ENCODE peak calls at places on chromosome 10, in five cellular contexts. S is H9, H is mesenchymal stem cell, B is neuronal stem cell, T is H1. O is an unnamed sample. For H3K9me3, the result is how much of the 10 kb centered on the place peaks cover.

GRCh38 chr10:22505923-22506685 is 160.8 kb downstream of the SPAG6 start:
- DNase-seq in S (no peak), H (no peak), B (no peak), T (no peak), O (no peak)

GRCh38 chr10:93481931-93482834 is at the start of gene MYOF:
- DNase-seq in S (peak), H (peak), B (peak), T (no peak), O (peak)

GRCh38 chr10:1715821-1716220 is 21.5 kb downstream of the ADARB2 start:
- DNase-seq in S (peak), H (peak), B (no peak), T (peak), O (no peak)

GRCh38 chr10:97000487-97001182 is 168.5 kb downstream of the LCOR start:
- DNase-seq in S (peak), H (no peak), B (no peak), T (no peak), O (no peak)

GRCh38 chr10:11986593-11987216 is 55.9 kb downstream of the UPF2 start:
- DNase-seq in S (peak), H (peak), B (peak), T (peak), O (peak)

GRCh38 chr10:22634093-22634492 is 80.3 kb downstream of the PIP4K2A start:
- DNase-seq in S (no peak), H (no peak), B (no peak), T (no peak), O (no peak)

GRCh38 chr10:99681553-99681952 is 22.2 kb downstream of the ENTPD7 start:
- DNase-seq in S (no peak), H (no peak), B (no peak), T (no peak), O (peak)

GRCh38 chr10:130333185-130333584 is 197.0 kb downstream of the GLRX3 start:
- DNase-seq in S (no peak), H (no peak), B (no peak), T (no peak), O (no peak)

GRCh38 chr10:46545861-46546590 is 10.4 kb downstream of the GPRIN2 start:
- DNase-seq in S (peak), H (no peak), B (no peak), T (no peak), O (no peak)

GRCh38 chr10:70523549-70523948 is 45.0 kb downstream of the PALD1 start:
- DNase-seq in S (no peak), H (no peak), B (no peak), T (no peak), O (no peak)

GRCh38 chr10:60312818-60313588 is 76.7 kb downstream of the ANK3 start:
- DNase-seq in S (no peak), H (peak), B (no peak), T (no peak), O (peak)

GRCh38 chr10:133565441-133566294 is at the start of gene SYCE1:
- DNase-seq in S (no peak), H (no peak), B (no peak), T (no peak), O (no peak)

GRCh38 chr10:93288679-93289634 is 193.2 kb downstream of the MYOF start:
- DNase-seq in S (peak), H (peak), B (peak), T (peak), O (peak)

GRCh38 chr10:102644646-102645387 is 538 bp downstream of the TRIM8 start:
- DNase-seq in S (peak), H (peak), B (peak), T (peak), O (peak)

GRCh38 chr10:44008270-44008916 is 359.7 kb upstream of the ZNF32 start:
- DNase-seq in S (no peak), H (no peak), B (no peak), T (no peak), O (peak)

GRCh38 chr10:102555781-102556328 is 52.1 kb downstream of the SUFU start:
- DNase-seq in S (no peak), H (peak), B (no peak), T (no peak), O (peak)

GRCh38 chr10:69807122-69807521 is 5.4 kb downstream of the COL13A1 start:
- DNase-seq in S (no peak), H (peak), B (no peak), T (no peak), O (peak)

GRCh38 chr10:94193466-94193924 is 169.2 kb downstream of the NOC3L start:
- DNase-seq in S (no peak), H (peak), B (no peak), T (no peak), O (peak)

GRCh38 chr10:95508730-95509129 is 52.4 kb downstream of the SORBS1 start:
- DNase-seq in S (no peak), H (peak), B (peak), T (no peak), O (peak)

GRCh38 chr10:17062009-17062408 is 67.6 kb downstream of the CUBN start:
- DNase-seq in S (no peak), H (peak), B (no peak), T (no peak), O (peak)

GRCh38 chr10:14510346-14510745 is 179.6 kb upstream of the FRMD4A start:
- DNase-seq in S (no peak), H (no peak), B (no peak), T (no peak), O (no peak)

GRCh38 chr10:92822964-92823363 is 25.4 kb upstream of the EXOC6 start:
- DNase-seq in S (no peak), H (peak), B (no peak), T (no peak), O (peak)

GRCh38 chr10:6146921-6147320 is 55.8 kb upstream of the PFKFB3 start:
- DNase-seq in S (no peak), H (no peak), B (no peak), T (no peak), O (no peak)

GRCh38 chr10:79381804-79382221 is 34.5 kb downstream of the PPIF start:
- DNase-seq in S (peak), H (peak), B (no peak), T (no peak), O (peak)

GRCh38 chr10:34966440-34966839 is 123.7 kb downstream of the CUL2 start:
- DNase-seq in S (no peak), H (peak), B (no peak), T (no peak), O (peak)

GRCh38 chr10:100978896-100979185 is 8.5 kb downstream of the MRPL43 start:
- DNase-seq in S (no peak), H (no peak), B (no peak), T (no peak), O (no peak)

GRCh38 chr10:93030409-93030808 is 30.2 kb upstream of the CYP26C1 start:
- DNase-seq in S (no peak), H (peak), B (no peak), T (no peak), O (peak)

GRCh38 chr10:15440204-15440711 is 69.2 kb upstream of the FAM171A1 start:
- DNase-seq in S (no peak), H (no peak), B (no peak), T (no peak), O (no peak)

GRCh38 chr10:132705173-132705572 is 80.8 kb downstream of the NKX6-2 start:
- DNase-seq in S (peak), H (no peak), B (no peak), T (no peak), O (no peak)

GRCh38 chr10:7962592-7962991 is 91.9 kb upstream of the GATA3 start:
- DNase-seq in S (no peak), H (no peak), B (no peak), T (no peak), O (no peak)

GRCh38 chr10:132110091-132110490 is 44.3 kb downstream of the JAKMIP3 start:
- DNase-seq in S (peak), H (no peak), B (no peak), T (no peak), O (no peak)

GRCh38 chr10:104254493-104255243 is at the start of gene GSTO1:
- DNase-seq in S (peak), H (peak), B (peak), T (no peak), O (peak)

GRCh38 chr10:104253576-104254410 is 899 bp upstream of the GSTO1 start:
- DNase-seq in S (peak), H (peak), B (no peak), T (no peak), O (peak)

GRCh38 chr10:104251443-104251842 is 3.2 kb upstream of the GSTO1 start:
- DNase-seq in S (no peak), H (no peak), B (no peak), T (no peak), O (no peak)

GRCh38 chr10:104253106-104253505 is 1.6 kb upstream of the GSTO1 start:
- DNase-seq in S (peak), H (no peak), B (no peak), T (no peak), O (no peak)

DNA sequence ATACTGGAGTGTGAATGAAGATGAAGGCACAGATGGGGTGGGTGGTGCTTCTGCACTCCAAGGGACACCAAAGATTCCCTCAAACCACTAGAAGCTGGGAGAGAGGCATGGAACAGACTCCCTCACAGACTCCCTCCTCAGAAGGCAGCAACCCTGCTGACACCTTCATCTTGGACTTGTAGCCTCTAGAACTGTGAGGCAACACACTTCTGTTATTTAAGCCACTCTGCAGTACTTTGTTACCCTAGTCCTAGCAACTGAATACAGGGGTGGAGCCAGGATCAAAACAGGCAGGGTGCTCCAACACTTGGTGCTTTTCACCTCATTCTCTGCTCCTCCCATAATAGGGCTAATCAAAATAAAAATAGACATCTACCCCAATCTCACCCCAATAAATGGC is 2.3 kb upstream of the GSTO1 start:
- DNase-seq in S (no peak), H (no peak), B (no peak), T (no peak), O (no peak)
- H2BK15ac ChIP-seq in S (no peak), H (no peak), B (no peak), T (no peak), O (no peak)

GRCh38 chr10:29107866-29108498 is 180.9 kb upstream of the LYZL1 start:
- DNase-seq in S (no peak), H (no peak), B (no peak), T (no peak), O (no peak)

GRCh38 chr10:29109700-29110099 is 179.2 kb upstream of the LYZL1 start:
- DNase-seq in S (no peak), H (no peak), B (no peak), T (no peak), O (no peak)

GRCh38 chr10:29106287-29106686 is 182.6 kb upstream of the LYZL1 start:
- DNase-seq in S (no peak), H (peak), B (no peak), T (no peak), O (no peak)

GRCh38 chr10:29113251-29113945 is 175.5 kb upstream of the LYZL1 start:
- DNase-seq in S (no peak), H (peak), B (no peak), T (no peak), O (no peak)

DNA sequence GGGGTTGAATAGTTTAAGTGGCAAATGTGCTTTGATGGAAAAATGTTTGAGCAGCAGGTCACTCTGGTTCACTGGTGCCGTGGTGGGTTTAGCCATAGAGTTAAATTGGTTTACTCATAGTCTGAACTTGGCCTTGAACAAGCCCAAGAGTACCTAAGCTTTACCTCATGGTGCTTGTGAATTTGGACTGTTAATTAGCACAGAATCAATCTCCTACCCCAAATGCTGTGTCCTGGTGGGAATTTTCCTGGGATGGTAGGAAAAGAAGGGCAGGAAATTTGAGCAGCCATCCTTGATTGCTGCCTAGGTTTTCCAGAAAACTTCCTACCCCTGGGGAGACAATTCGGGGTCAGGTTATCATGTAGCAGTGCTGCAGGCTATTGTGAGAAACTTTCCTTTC is 178.7 kb upstream of the LYZL1 start:
- DNase-seq in S (no peak), H (no peak), B (no peak), T (no peak), O (no peak)
- H3K4ac ChIP-seq in S (no peak), H (no peak), B (no peak), T (no peak), O (no peak)

GRCh38 chr10:61933857-61934559 is 32.5 kb downstream of the ARID5B start:
- DNase-seq in S (no peak), H (peak), B (no peak), T (no peak), O (no peak)

GRCh38 chr10:61931620-61932332 is 30.3 kb downstream of the ARID5B start:
- DNase-seq in S (no peak), H (no peak), B (no peak), T (no peak), O (no peak)

GRCh38 chr10:61935085-61935484 is 33.6 kb downstream of the ARID5B start:
- DNase-seq in S (no peak), H (peak), B (no peak), T (no peak), O (no peak)

DNA sequence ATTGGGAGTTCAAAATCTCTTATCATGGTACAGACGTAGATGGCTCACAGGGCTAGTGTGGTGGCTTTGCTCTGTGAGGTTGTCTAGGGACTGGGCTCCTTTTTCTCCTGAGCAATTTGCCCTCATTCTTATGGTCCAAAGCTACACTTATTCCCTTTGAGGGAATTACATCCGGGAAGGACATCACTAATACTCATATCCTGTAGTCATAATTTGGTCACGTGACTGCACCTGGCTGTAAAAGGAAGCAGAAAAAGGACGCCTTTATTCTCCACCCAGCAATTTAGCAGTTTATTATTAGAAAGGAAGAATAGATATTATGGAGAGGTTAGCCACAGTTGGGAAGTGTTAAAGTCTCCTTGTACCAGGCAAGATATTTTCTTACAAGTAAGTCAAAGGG is 28.1 kb downstream of the ARID5B start:
- DNase-seq in S (no peak), H (no peak), B (no peak), T (no peak), O (no peak)
- H3K9me3 ChIP-seq in S (under half), H (under half), B (under half), T (under half), O (under half)

DNA sequence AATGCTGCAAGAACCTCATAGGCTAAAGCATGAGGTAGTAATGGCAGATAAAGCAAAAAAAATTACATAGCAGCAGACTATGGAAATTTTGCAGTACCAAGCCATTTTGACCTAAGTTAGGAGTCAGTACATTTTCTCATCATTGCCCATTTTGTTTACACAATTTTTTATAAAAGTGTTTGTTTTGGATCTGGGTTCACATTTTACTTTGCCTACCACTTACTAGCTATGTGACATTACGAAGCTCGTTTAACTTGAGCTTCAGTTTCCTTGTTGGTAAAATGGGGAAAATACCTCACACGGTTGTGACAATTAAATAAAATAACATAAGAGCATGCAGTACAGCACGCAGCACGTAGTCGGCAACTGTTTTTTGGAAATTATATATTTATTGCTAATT is 99.6 kb downstream of the ADD3 start:
- DNase-seq in S (no peak), H (no peak), B (no peak), T (no peak), O (no peak)
- H2BK15ac ChIP-seq in S (no peak), H (no peak), B (no peak), T (no peak), O (no peak)